ENCODE peak calls at places on chromosomes 1 and 21, in nine cellular contexts. V is HT-29; I is activated naive CD8-positive, alpha-beta T cell treated with anti-CD3 and anti-CD28 coated beads, Interleukin-2, amount 50 U/mL, for 24 hours; T is Calu3; P is IMR-90; O is neural progenitor cell; Z is ACHN; U is mucosa of gallbladder; B is mammary epithelial cell. R is an unnamed sample.

GRCh38 chr1:18828224-18828623 is 31.2 kb downstream of the TAS1R2 start:
- DNase-seq in V (no peak), I (no peak), T (no peak), P (no peak), O (no peak), Z (no peak), U (no peak), B (no peak), R (no peak)

GRCh38 chr1:36352910-36353878 is 29.7 kb upstream of the EVA1B start:
- DNase-seq in V (no peak), I (no peak), T (peak; percentile 37), P (peak; percentile 79), O (no peak), Z (peak; percentile 56), U (no peak), B (peak; percentile 66), R (peak; percentile 45)

GRCh38 chr21:42682661-42683060 is 29.2 kb downstream of the PDE9A start:
- DNase-seq in V (no peak), I (no peak), T (no peak), P (no peak), O (no peak), Z (no peak), U (no peak), B (no peak), R (no peak)

GRCh38 chr21:45139473-45139872 is 65.1 kb downstream of the ADARB1 start:
- DNase-seq in V (no peak), I (no peak), T (no peak), P (no peak), O (no peak), Z (no peak), U (no peak), B (no peak), R (no peak)

GRCh38 chr1:248918126-248918525 is 12.1 kb downstream of the PGBD2 start:
- DNase-seq in V (no peak), I (no peak), T (no peak), P (no peak), O (no peak), Z (no peak), U (no peak), B (peak; percentile 8), R (no peak)

GRCh38 chr1:157969693-157970485 is 23.6 kb upstream of the KIRREL1 start:
- DNase-seq in V (peak; percentile 70), I (no peak), T (peak; percentile 79), P (peak; percentile 88), O (peak; percentile 72), Z (peak; percentile 79), U (peak; percentile 39), B (peak; percentile 90), R (peak; percentile 95)

GRCh38 chr1:32939655-32940371 is 24.8 kb downstream of the RNF19B start:
- DNase-seq in V (no peak), I (no peak), T (peak; percentile 11), P (peak; percentile 96), O (no peak), Z (no peak), U (peak; percentile 42), B (peak; percentile 94), R (peak; percentile 83)

GRCh38 chr1:21272540-21272939 is 17.7 kb downstream of the ECE1 start:
- DNase-seq in V (no peak), I (no peak), T (no peak), P (no peak), O (no peak), Z (no peak), U (no peak), B (no peak), R (no peak)